ENCODE peak calls at places on chromosomes 12 and 14, in four cellular contexts. I, T, Z and R are unnamed samples.
A peak's percentile ranks its signal among the peaks of the same experiment; 100 is the strongest.

GRCh38 chr14:70788893-70789292 is 20.4 kb downstream of the MAP3K9 start:
- DNase-seq in Z (no peak), I (no peak), T (no peak), R (no peak)

GRCh38 chr12:67915335-67915851 is 73.9 kb upstream of the IFNG-AS1 start:
- DNase-seq in Z (no peak), I (no peak), T (no peak), R (no peak)

GRCh38 chr12:64103821-64104220 is 118.3 kb downstream of the KICS2 start:
- DNase-seq in Z (no peak), I (no peak), T (no peak), R (no peak)

GRCh38 chr12:51368640-51369517 is 22.3 kb downstream of the GALNT6 start:
- DNase-seq in Z (no peak), T (peak; percentile 66), I (peak; percentile 81), R (no peak)

GRCh38 chr14:34355584-34356266 is 106.3 kb downstream of the SPTSSA start:
- DNase-seq in T (no peak), Z (peak; percentile 44), I (no peak), R (peak; percentile 44)

GRCh38 chr12:3483089-3483488 is 7.9 kb upstream of the PRMT8 start:
- DNase-seq in T (no peak), I (no peak), Z (no peak), R (no peak)

GRCh38 chr14:44979740-44980346 is 17.9 kb downstream of the TOGARAM1 start:
- DNase-seq in I (no peak), T (no peak), Z (no peak), R (no peak)

GRCh38 chr12:116015525-116015924 is 262.0 kb downstream of the MED13L start:
- DNase-seq in T (no peak), Z (no peak), I (no peak), R (peak; percentile 73)

GRCh38 chr12:34626363-34627157 is 604.3 kb downstream of the ALG10 start:
- DNase-seq in Z (no peak), T (no peak), I (no peak), R (no peak)

GRCh38 chr12:85155791-85156190 is 119.6 kb downstream of the LRRIQ1 start:
- DNase-seq in I (no peak), Z (no peak), T (no peak), R (no peak)

GRCh38 chr12:124564232-124564958 is 3.0 kb downstream of the NCOR2 start:
- DNase-seq in Z (no peak), I (no peak), T (no peak), R (peak; percentile 82)

GRCh38 chr14:76863724-76864407 is 37.7 kb downstream of the LRRC74A start:
- DNase-seq in Z (no peak), I (peak; percentile 5), T (no peak), R (peak; percentile 81)